ENCODE peak calls at places on chromosomes 5 and 9, in five cellular contexts. B, E, U, Y and N are unnamed samples.

GRCh38 chr9:71876829-71877228 is 34.2 kb downstream of the ABHD17B start:
- DNase-seq in E (no peak), U (no peak), Y (no peak), B (no peak), N (no peak)

GRCh38 chr9:16521868-16522381 is 348.5 kb downstream of the BNC2 start:
- DNase-seq in B (no peak), U (no peak), Y (peak; percentile 19), E (no peak), N (no peak)

GRCh38 chr5:149371296-149371962 is 7.7 kb downstream of the IL17B start:
- DNase-seq in B (peak; percentile 62), Y (peak; percentile 83), E (peak; percentile 15), U (peak; percentile 61), N (peak; percentile 91)

GRCh38 chr9:4293293-4293931 is 6.5 kb downstream of the GLIS3 start:
- DNase-seq in Y (no peak), E (peak; percentile 54), U (no peak), B (peak; percentile 95), N (no peak)

GRCh38 chr5:31415009-31415923 is 116.6 kb downstream of the DROSHA start:
- DNase-seq in Y (peak; percentile 9), U (no peak), B (no peak), E (no peak), N (no peak)

GRCh38 chr5:114055318-114055788 is 306.5 kb upstream of the KCNN2 start:
- DNase-seq in U (no peak), B (peak; percentile 1), Y (peak; percentile 73), E (no peak), N (peak; percentile 88)

GRCh38 chr9:121053544-121053943 is 3.5 kb upstream of the C5 start:
- DNase-seq in Y (no peak), B (no peak), U (peak; percentile 84), E (no peak), N (no peak)

GRCh38 chr9:21761309-21761901 is 41.0 kb upstream of the MTAP start:
- DNase-seq in U (no peak), B (no peak), Y (no peak), E (no peak), N (no peak)

GRCh38 chr9:8858250-8859161 is 1058.9 kb upstream of the DMAC1 start:
- DNase-seq in U (no peak), E (no peak), B (no peak), Y (peak; percentile 60), N (peak; percentile 60)

GRCh38 chr5:108727154-108727638 is 20.5 kb upstream of the FER start:
- DNase-seq in U (no peak), B (no peak), E (no peak), Y (no peak), N (peak; percentile 30)

GRCh38 chr5:44183753-44184152 is 205.5 kb downstream of the FGF10 start:
- DNase-seq in Y (no peak), U (no peak), E (no peak), B (no peak), N (no peak)

GRCh38 chr5:8984386-8984785 is 561.5 kb downstream of the SEMA5A start:
- DNase-seq in B (no peak), U (no peak), Y (no peak), E (no peak), N (no peak)

GRCh38 chr9:34555002-34555348 is 32.2 kb upstream of the ENHO start:
- DNase-seq in E (no peak), U (no peak), B (no peak), Y (peak; percentile 83), N (no peak)

GRCh38 chr9:32741706-32742105 is 41.6 kb upstream of the TMEM215 start:
- DNase-seq in U (peak; percentile 54), B (peak; percentile 6), E (no peak), Y (no peak), N (no peak)

GRCh38 chr5:35924122-35924949 is 14.1 kb downstream of the CAPSL start:
- DNase-seq in U (no peak), Y (no peak), B (no peak), E (no peak), N (no peak)

GRCh38 chr5:124669956-124670671 is 76.3 kb downstream of the ZNF608 start:
- DNase-seq in B (no peak), U (no peak), Y (no peak), E (no peak), N (no peak)

GRCh38 chr9:113533335-113534225 is 70.1 kb downstream of the RGS3 start:
- DNase-seq in Y (no peak), U (no peak), B (no peak), E (no peak), N (peak; percentile 20)

GRCh38 chr5:146342519-146342881 is 3.9 kb downstream of the POU4F3 start:
- DNase-seq in B (no peak), Y (no peak), E (no peak), U (no peak), N (no peak)
- H3K27ac ChIP-seq in B (no peak overlapping the region), Y (no peak overlapping the region), E (no peak overlapping the region), U (no peak overlapping the region), N (no peak overlapping the region)

GRCh38 chr5:178439411-178440162 is 150.6 kb downstream of the COL23A1 start:
- DNase-seq in E (no peak), U (no peak), Y (no peak), B (no peak), N (no peak)
- H3K4me1 ChIP-seq in E (no peaks in the 10 kb centered on the region), U (no peaks in the 10 kb centered on the region), Y (no peaks in the 10 kb centered on the region), B (no peaks in the 10 kb centered on the region), N (no peaks in the 10 kb centered on the region)

DNA sequence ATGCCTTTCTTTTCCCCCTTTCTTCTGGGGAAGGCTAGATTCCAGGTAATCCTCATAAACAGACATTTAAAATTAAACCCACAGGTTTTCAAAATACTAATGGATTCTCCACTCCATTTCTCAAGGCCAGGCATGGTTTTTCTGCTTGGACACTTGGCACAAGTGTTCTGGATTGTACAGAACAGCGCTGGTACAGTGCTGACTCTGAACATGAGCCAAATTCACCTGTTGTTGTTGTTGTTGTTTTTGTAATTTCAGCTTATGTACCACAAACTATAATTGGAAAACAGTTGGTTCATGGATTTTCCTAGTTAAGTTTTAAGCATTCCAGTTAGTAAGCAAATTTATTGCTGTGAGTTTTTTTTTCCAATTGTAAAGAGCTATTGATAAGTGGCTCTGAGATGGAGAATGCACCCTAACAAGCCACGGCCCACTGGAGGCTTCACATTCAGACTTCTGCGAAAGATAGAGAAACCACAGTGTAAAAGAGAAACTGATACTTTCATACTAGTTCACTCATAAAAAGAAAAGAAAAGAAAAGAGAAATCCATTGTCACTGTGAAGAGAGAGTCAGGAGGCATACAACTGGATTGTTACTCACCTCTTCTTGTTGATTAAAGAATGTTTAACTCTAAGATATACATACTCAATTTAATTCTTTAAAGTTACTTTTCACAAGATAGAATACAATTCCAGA is 16.2 kb upstream of the ITGA1 start:
- DNase-seq in B (no peak), U (no peak), E (no peak), Y (no peak), N (no peak)
- TF ChIP-seq REST in B (no peak), U (no peak), E (no peak), Y (no peak), N (no peak)

GRCh38 chr9:89495824-89496555 is 1.9 kb downstream of the SEMA4D start:
- DNase-seq in U (no peak), B (no peak), E (no peak), Y (no peak), N (no peak)
- H3K27ac ChIP-seq in U (no peak overlapping the region), B (no peak overlapping the region), E (no peak overlapping the region), Y (no peak overlapping the region), N (no peak overlapping the region)

GRCh38 chr5:150791536-150791935 is 13.0 kb downstream of the SMIM3 start:
- DNase-seq in Y (no peak), B (no peak), E (no peak), U (no peak), N (no peak)

GRCh38 chr5:150787659-150788058 is 9.1 kb downstream of the SMIM3 start:
- DNase-seq in B (no peak), Y (no peak), U (no peak), E (no peak), N (no peak)

GRCh38 chr5:150789943-150790611 is 11.5 kb downstream of the SMIM3 start:
- DNase-seq in E (peak; percentile 85), U (no peak), B (peak; percentile 16), Y (no peak), N (peak; percentile 11)

GRCh38 chr5:150789431-150789830 is 10.9 kb downstream of the SMIM3 start:
- DNase-seq in B (no peak), Y (no peak), U (no peak), E (no peak), N (no peak)

DNA sequence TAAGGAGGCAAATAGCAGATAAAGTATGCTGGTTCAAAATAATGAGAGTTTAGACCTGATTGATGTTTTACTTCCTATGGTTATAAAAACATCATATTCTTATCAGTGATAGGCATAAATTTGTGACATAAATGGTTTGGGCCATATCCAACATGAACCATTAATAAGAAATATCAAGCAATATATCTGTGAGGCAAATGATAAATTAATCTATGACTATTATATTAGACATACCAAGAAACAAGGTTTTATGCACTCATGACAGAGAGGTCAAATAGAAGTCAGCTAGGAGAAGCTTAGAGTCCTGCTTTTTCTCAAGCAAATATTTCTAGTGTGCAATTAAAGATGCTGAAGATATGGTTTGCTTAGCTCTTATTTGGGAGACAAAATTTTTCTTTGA is 10.4 kb downstream of the SMIM3 start:
- DNase-seq in B (no peak), E (no peak), Y (no peak), U (no peak), N (no peak)
- H3K4me1 ChIP-seq in B (peaks cover 7% of the 10 kb centered on the region), E (peaks cover 71% of the 10 kb centered on the region), Y (peaks cover 55% of the 10 kb centered on the region), U (peaks cover 63% of the 10 kb centered on the region), N (peaks cover 5% of the 10 kb centered on the region)

GRCh38 chr9:116639251-116639741 is 47.8 kb upstream of the TRIM32 start:
- DNase-seq in U (no peak), E (no peak), B (no peak), Y (peak; percentile 33), N (no peak)

GRCh38 chr9:116644099-116644688 is 42.9 kb upstream of the TRIM32 start:
- DNase-seq in U (no peak), B (no peak), Y (no peak), E (no peak), N (no peak)

GRCh38 chr9:116643691-116644090 is 43.4 kb upstream of the TRIM32 start:
- DNase-seq in E (no peak), Y (no peak), B (no peak), U (no peak), N (no peak)

GRCh38 chr9:116646661-116647514 is 40.2 kb upstream of the TRIM32 start:
- DNase-seq in Y (peak; percentile 25), E (peak; percentile 24), U (peak; percentile 37), B (peak; percentile 53), N (peak; percentile 67)

DNA sequence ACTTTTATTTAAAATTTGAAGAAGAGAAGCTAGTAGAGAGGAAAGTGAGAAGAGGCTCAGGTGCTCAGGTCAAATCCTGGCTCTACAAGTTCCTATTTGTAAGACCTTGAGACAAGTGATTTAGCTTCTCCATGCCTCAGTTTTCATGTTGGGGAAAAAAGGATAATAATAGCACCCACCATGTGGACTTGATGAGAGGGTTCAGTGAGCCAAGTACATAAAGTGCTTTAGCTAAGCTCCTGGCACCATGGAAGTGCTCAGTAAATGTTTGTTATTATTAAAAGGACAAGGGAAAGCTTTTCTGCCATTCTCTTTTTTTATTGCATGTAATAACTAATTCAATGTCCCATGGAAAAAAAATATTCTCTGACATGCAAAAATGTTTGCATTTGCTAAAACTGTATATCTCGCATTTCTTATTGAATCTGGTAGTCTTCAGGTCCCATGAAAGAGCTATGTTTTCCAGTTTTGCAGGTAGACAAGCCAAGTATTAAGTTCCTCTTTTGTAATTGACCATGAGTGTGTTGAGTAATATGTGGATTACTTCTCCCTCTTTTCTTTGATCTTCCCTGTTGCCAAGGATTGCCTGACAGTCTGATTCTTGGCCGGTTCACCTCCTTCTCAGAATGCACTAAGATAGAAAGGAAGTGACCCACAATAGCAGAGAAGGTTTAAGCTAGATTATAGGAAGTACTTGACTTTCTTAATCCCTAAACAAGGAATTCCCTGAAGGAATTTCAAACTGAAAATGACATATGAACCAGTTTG is 45.6 kb upstream of the TRIM32 start:
- DNase-seq in E (no peak), B (no peak), Y (no peak), U (no peak), N (no peak)
- TF ChIP-seq REST in E (no peak), B (no peak), Y (no peak), U (no peak), N (no peak)

GRCh38 chr9:86944974-86945867 is 2.1 kb downstream of the GAS1 start:
- DNase-seq in Y (peak; percentile 20), B (no peak), E (no peak), U (no peak), N (peak; percentile 71)
- H3K27ac ChIP-seq in Y (peak overlapping the region; percentile 85), B (no peak overlapping the region), E (no peak overlapping the region), U (no peak overlapping the region), N (no peak overlapping the region)